ENCODE peak calls at places on chromosomes 1 and 21, in eight cellular contexts. Z is GM23248; X is cardiac muscle cell; G is upper lobe of right lung; F is neural progenitor cell; D is IMR-90; N is RWPE2; I is CD8-positive, alpha-beta T cell. W is an unnamed sample.

GRCh38 chr1:212838145-212838544 is 9.3 kb downstream of the SPATA45 start:
- DNase-seq in Z (no peak), X (no peak), G (no peak), F (no peak), D (no peak), N (no peak), I (no peak), W (no peak)

GRCh38 chr21:37546949-37547614 is 180.5 kb downstream of the DYRK1A start:
- DNase-seq in Z (peak; percentile 55), X (no peak), G (no peak), F (no peak), D (no peak), N (no peak), I (no peak), W (no peak)

GRCh38 chr1:116066868-116067563 is 44.2 kb upstream of the MAB21L3 start:
- DNase-seq in Z (peak; percentile 83), X (no peak), G (no peak), F (no peak), D (peak; percentile 51), N (no peak), I (no peak), W (peak; percentile 92)

GRCh38 chr1:35448344-35448801 is 108.8 kb downstream of the KIAA0319L start:
- DNase-seq in Z (peak; percentile 95), X (no peak), G (no peak), F (no peak), D (peak; percentile 99), N (no peak), I (no peak), W (peak; percentile 91)

GRCh38 chr1:245556057-245556456 is 401.3 kb downstream of the KIF26B start:
- DNase-seq in Z (no peak), X (no peak), G (no peak), F (no peak), D (no peak), N (no peak), I (no peak), W (no peak)

GRCh38 chr1:98325646-98326441 is 335.7 kb upstream of the SNX7 start:
- DNase-seq in Z (peak; percentile 90), X (no peak), G (no peak), F (no peak), D (peak; percentile 86), N (peak; percentile 93), I (no peak), W (peak; percentile 92)

GRCh38 chr1:87437663-87438295 is 109.1 kb downstream of the LMO4 start:
- DNase-seq in Z (no peak), X (no peak), G (no peak), F (no peak), D (no peak), N (no peak), I (no peak), W (no peak)

GRCh38 chr1:221012087-221012486 is 132.8 kb downstream of the HLX start:
- DNase-seq in Z (no peak), X (no peak), G (no peak), F (no peak), D (no peak), N (no peak), I (no peak), W (no peak)

GRCh38 chr1:41411229-41411628 is 50.0 kb downstream of the FOXO6 start:
- DNase-seq in Z (no peak), X (no peak), G (no peak), F (no peak), D (no peak), N (no peak), I (no peak), W (no peak)

GRCh38 chr1:244048566-244049141 is 2.4 kb upstream of the ZBTB18 start:
- DNase-seq in Z (no peak), X (peak; percentile 73), G (peak; percentile 86), F (peak; percentile 87), D (no peak), N (no peak), I (no peak), W (no peak)

GRCh38 chr21:19123053-19123452 is 719.5 kb upstream of the TMPRSS15 start:
- DNase-seq in Z (no peak), X (no peak), G (no peak), F (no peak), D (no peak), N (no peak), I (no peak), W (no peak)

GRCh38 chr1:151943591-151943990 is 34.3 kb upstream of the THEM4 start:
- DNase-seq in Z (no peak), X (no peak), G (no peak), F (no peak), D (no peak), N (no peak), I (no peak), W (no peak)

GRCh38 chr1:217379338-217379737 is 251.6 kb downstream of the GPATCH2 start:
- DNase-seq in Z (no peak), X (no peak), G (no peak), F (no peak), D (no peak), N (no peak), I (no peak), W (no peak)

GRCh38 chr1:169786974-169787373 is 7.7 kb downstream of the METTL18 start:
- DNase-seq in Z (no peak), X (no peak), G (no peak), F (no peak), D (no peak), N (no peak), I (no peak), W (no peak)

GRCh38 chr1:226132731-226133503 is 53.6 kb downstream of the ACBD3 start:
- DNase-seq in Z (peak; percentile 53), X (no peak), G (peak; percentile 78), F (no peak), D (no peak), N (no peak), I (no peak), W (no peak)

GRCh38 chr1:197907846-197908616 is 5.6 kb downstream of the C1orf53 start:
- DNase-seq in Z (no peak), X (no peak), G (no peak), F (no peak), D (no peak), N (no peak), I (no peak), W (no peak)

GRCh38 chr1:197910120-197911110 is 6.8 kb upstream of the LHX9 start:
- DNase-seq in Z (no peak), X (no peak), G (no peak), F (peak; percentile 39), D (no peak), N (no peak), I (no peak), W (no peak)

GRCh38 chr1:197911172-197911856 is 5.9 kb upstream of the LHX9 start:
- DNase-seq in Z (peak; percentile 42), X (no peak), G (no peak), F (peak; percentile 85), D (no peak), N (no peak), I (no peak), W (peak; percentile 35)

GRCh38 chr1:197908695-197909336 is 6.4 kb downstream of the C1orf53 start:
- DNase-seq in Z (no peak), X (no peak), G (no peak), F (peak; percentile 72), D (no peak), N (no peak), I (no peak), W (peak; percentile 53)

DNA sequence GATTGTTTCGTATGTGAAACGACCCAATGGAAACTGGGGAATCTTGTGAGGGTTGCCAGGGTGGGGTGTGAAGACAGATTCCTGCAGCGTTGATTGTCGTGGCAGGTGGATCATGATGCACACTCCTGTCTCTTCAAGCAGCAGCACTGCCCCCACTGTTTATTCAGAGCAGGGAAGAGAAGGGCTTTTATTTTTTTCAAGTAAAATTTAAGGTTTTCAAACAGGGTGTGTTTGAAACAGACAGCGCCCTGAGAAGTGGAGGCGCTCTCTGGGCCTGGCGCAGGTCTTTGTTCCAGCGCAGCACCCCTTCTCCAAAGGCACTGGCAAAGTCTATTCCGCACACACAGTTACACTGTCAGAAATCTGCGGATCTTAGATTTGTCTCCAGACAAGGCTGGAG is 6.9 kb downstream of the C1orf53 start:
- DNase-seq in Z (no peak), X (no peak), G (no peak), F (no peak), D (no peak), N (no peak), I (no peak), W (no peak)
- H3K4me1 ChIP-seq in Z (peaks cover 6% of the 10 kb centered on the region), X (peaks cover 5% of the 10 kb centered on the region), G (peaks cover 30% of the 10 kb centered on the region), F (peaks cover 39% of the 10 kb centered on the region), D (peaks cover 14% of the 10 kb centered on the region), N (peaks cover 5% of the 10 kb centered on the region), I (peaks cover 49% of the 10 kb centered on the region), W (peaks cover 16% of the 10 kb centered on the region)

GRCh38 chr1:20493839-20494608 is 8.0 kb upstream of the CAMK2N1 start:
- DNase-seq in Z (peak; percentile 93), X (peak; percentile 80), G (peak; percentile 89), F (peak; percentile 86), D (peak; percentile 88), N (peak; percentile 75), I (peak; percentile 73), W (peak; percentile 92)

GRCh38 chr1:20492751-20493150 is 6.7 kb upstream of the CAMK2N1 start:
- DNase-seq in Z (no peak), X (no peak), G (no peak), F (no peak), D (no peak), N (peak; percentile 21), I (no peak), W (no peak)

GRCh38 chr1:20491178-20491577 is 5.2 kb upstream of the CAMK2N1 start:
- DNase-seq in Z (no peak), X (no peak), G (no peak), F (no peak), D (no peak), N (no peak), I (no peak), W (no peak)

GRCh38 chr1:20494609-20495311 is 8.8 kb upstream of the CAMK2N1 start:
- DNase-seq in Z (peak; percentile 97), X (no peak), G (no peak), F (no peak), D (peak; percentile 95), N (peak; percentile 61), I (no peak), W (peak; percentile 75)

GRCh38 chr1:20491866-20492265 is 5.9 kb upstream of the CAMK2N1 start:
- DNase-seq in Z (no peak), X (no peak), G (peak; percentile 59), F (no peak), D (no peak), N (no peak), I (no peak), W (no peak)
- H3K4me1 ChIP-seq in Z (peaks cover 27% of the 10 kb centered on the region), X (no peaks in the 10 kb centered on the region), G (peaks cover 15% of the 10 kb centered on the region), F (no peaks in the 10 kb centered on the region), D (peaks cover 21% of the 10 kb centered on the region), N (peaks cover 29% of the 10 kb centered on the region), I (peaks cover 10% of the 10 kb centered on the region), W (peaks cover 20% of the 10 kb centered on the region)

DNA sequence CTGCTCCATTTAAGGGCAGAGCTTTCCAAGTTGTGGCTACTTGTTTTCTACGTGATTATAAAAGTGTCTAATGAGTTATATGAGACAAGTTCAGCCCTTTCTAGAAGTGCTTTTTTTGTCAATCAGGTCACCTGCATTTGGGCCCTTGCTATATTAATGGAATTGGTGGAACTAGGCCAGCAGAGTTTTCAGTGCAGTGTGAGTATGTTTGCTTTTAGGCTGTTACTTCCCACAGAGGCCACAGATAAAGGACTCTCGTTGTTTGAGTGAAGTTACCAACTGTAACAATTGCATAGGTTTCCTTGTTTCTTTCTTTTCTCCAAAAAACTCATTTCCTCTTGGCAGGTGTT is 10.9 kb downstream of the SMAP2 start:
- DNase-seq in Z (no peak), X (no peak), G (no peak), F (no peak), D (no peak), N (no peak), I (no peak), W (no peak)
- H3K4me1 ChIP-seq in Z (peaks cover 33% of the 10 kb centered on the region), X (peaks cover 16% of the 10 kb centered on the region), G (peaks cover 74% of the 10 kb centered on the region), F (peaks cover 13% of the 10 kb centered on the region), D (peaks cover 19% of the 10 kb centered on the region), N (peaks cover 37% of the 10 kb centered on the region), I (peaks cover 85% of the 10 kb centered on the region), W (peaks cover 74% of the 10 kb centered on the region)

GRCh38 chr1:32759521-32759980 is 57.0 kb upstream of the SYNC start:
- DNase-seq in Z (no peak), X (no peak), G (peak; percentile 84), F (no peak), D (no peak), N (peak; percentile 85), I (no peak), W (no peak)
- H3K4me1 ChIP-seq in Z (peaks cover 10% of the 10 kb centered on the region), X (peaks cover 39% of the 10 kb centered on the region), G (peaks cover 42% of the 10 kb centered on the region), F (peaks cover 38% of the 10 kb centered on the region), D (peaks cover 25% of the 10 kb centered on the region), N (peaks cover 65% of the 10 kb centered on the region), I (peaks cover 11% of the 10 kb centered on the region), W (peaks cover 13% of the 10 kb centered on the region)

W was measured in adipocyte.